ENCODE peak calls at places on chromosomes 5 and 9, in nine cellular contexts. B is GM12865; O is neural crest cell; W is left ventricle myocardium superior; Y is choroid plexus epithelial cell; E is stimulated activated CD8-positive, alpha-beta memory T cell treated with anti-CD3 and anti-CD28 coated beads, Interleukin-15, amount 100 ng/mL, for 4 hours; D is HuH-7; V is left kidney; H is SIG-M5. R is an unnamed sample.

GRCh38 chr5:84568171-84568570 is 183.5 kb upstream of the EDIL3 start:
- DNase-seq in B (no peak), O (no peak), W (no peak), Y (no peak), E (no peak), D (no peak), V (no peak), H (no peak), R (no peak)

GRCh38 chr5:55467862-55468551 is 66.8 kb downstream of the PLPP1 start:
- DNase-seq in B (no peak), O (no peak), W (no peak), Y (no peak), E (no peak), D (peak), V (peak), H (no peak), R (no peak)

GRCh38 chr9:71918419-71918818 is 7.0 kb downstream of the C9orf85 start:
- DNase-seq in B (no peak), O (no peak), W (no peak), Y (no peak), E (no peak), D (no peak), V (no peak), H (no peak), R (no peak)

GRCh38 chr5:139562847-139563246 is 1.7 kb downstream of the UBE2D2 start:
- DNase-seq in B (no peak), O (no peak), W (no peak), Y (no peak), E (no peak), D (no peak), V (no peak), H (no peak), R (no peak)

GRCh38 chr5:40386293-40386692 is 293.4 kb upstream of the PTGER4 start:
- DNase-seq in B (peak), O (no peak), W (no peak), Y (peak), E (no peak), D (no peak), V (no peak), H (peak), R (peak)

GRCh38 chr5:172004824-172005237 is 1.6 kb downstream of the FBXW11 start:
- DNase-seq in B (peak), O (no peak), W (no peak), Y (no peak), E (peak), D (no peak), V (peak), H (no peak), R (peak)

GRCh38 chr9:137112564-137113384 is 1.8 kb downstream of the DPP7 start:
- DNase-seq in B (no peak), O (no peak), W (peak), Y (no peak), E (no peak), D (no peak), V (no peak), H (no peak), R (no peak)

GRCh38 chr5:41695920-41696582 is 174.2 kb downstream of the OXCT1 start:
- DNase-seq in B (peak), O (no peak), W (no peak), Y (peak), E (no peak), D (no peak), V (no peak), H (no peak), R (no peak)

GRCh38 chr5:146342882-146343865 is 4.5 kb downstream of the POU4F3 start:
- DNase-seq in B (no peak), O (no peak), W (no peak), Y (no peak), E (no peak), D (no peak), V (peak), H (no peak), R (no peak)

GRCh38 chr5:181207214-181207959 is 2.4 kb upstream of the TRIM7 start:
- DNase-seq in B (peak), O (peak), W (peak), Y (peak), E (peak), D (no peak), V (peak), H (no peak), R (peak)

GRCh38 chr5:168346417-168346816 is 55.0 kb downstream of the WWC1 start:
- DNase-seq in B (no peak), O (no peak), W (no peak), Y (no peak), E (no peak), D (no peak), V (peak), H (no peak), R (no peak)

GRCh38 chr5:7397005-7397546 is 1.1 kb downstream of the ADCY2 start:
- DNase-seq in B (no peak), O (no peak), W (no peak), Y (no peak), E (no peak), D (no peak), V (peak), H (no peak), R (peak)

GRCh38 chr5:14011089-14012004 is 66.9 kb upstream of the DNAH5 start:
- DNase-seq in B (peak), O (peak), W (peak), Y (peak), E (no peak), D (peak), V (peak), H (no peak), R (peak)

GRCh38 chr9:115964710-115965347 is 188.8 kb upstream of the PAPPA start:
- DNase-seq in B (no peak), O (no peak), W (no peak), Y (no peak), E (no peak), D (no peak), V (no peak), H (no peak), R (no peak)

GRCh38 chr5:14216902-14217301 is 73.8 kb downstream of the TRIO start:
- DNase-seq in B (no peak), O (no peak), W (no peak), Y (no peak), E (no peak), D (no peak), V (no peak), H (no peak), R (no peak)

GRCh38 chr5:112586596-112587062 is 151.1 kb upstream of the APC start:
- DNase-seq in B (peak), O (no peak), W (no peak), Y (no peak), E (no peak), D (no peak), V (no peak), H (no peak), R (no peak)

GRCh38 chr9:34929506-34930102 is 28.5 kb upstream of the PHF24 start:
- DNase-seq in B (peak), O (peak), W (no peak), Y (peak), E (no peak), D (peak), V (peak), H (no peak), R (no peak)

GRCh38 chr5:109451161-109451560 is 41.4 kb upstream of the PJA2 start:
- DNase-seq in B (no peak), O (no peak), W (no peak), Y (no peak), E (no peak), D (no peak), V (no peak), H (no peak), R (no peak)

GRCh38 chr5:134578578-134579283 is 53.3 kb downstream of the JADE2 start:
- DNase-seq in B (no peak), O (no peak), W (no peak), Y (no peak), E (no peak), D (no peak), V (no peak), H (no peak), R (no peak)

GRCh38 chr9:15146121-15146820 is 160.7 kb downstream of the TTC39B start:
- DNase-seq in B (no peak), O (no peak), W (no peak), Y (no peak), E (no peak), D (no peak), V (peak), H (no peak), R (no peak)

GRCh38 chr9:17520264-17521058 is 58.4 kb upstream of the SH3GL2 start:
- DNase-seq in B (no peak), O (no peak), W (no peak), Y (no peak), E (no peak), D (peak), V (peak), H (no peak), R (no peak)

GRCh38 chr5:177085985-177086917 is at the start of gene FGFR4:
- DNase-seq in B (peak), O (peak), W (peak), Y (peak), E (peak), D (peak), V (peak), H (no peak), R (peak)

R was measured in HL-60.